ENCODE peak calls at places on chromosomes 1 and 21, in six cellular contexts. R, N, W, X, E and K are unnamed samples.

GRCh38 chr1:89987170-89987819 is 7.6 kb upstream of the ZNF326 start:
- DNase-seq in R (no peak), N (peak; percentile 89), W (no peak), X (peak; percentile 78), E (no peak), K (peak; percentile 79)

GRCh38 chr1:229365574-229365973 is 22.7 kb upstream of the CCSAP start:
- DNase-seq in R (no peak), N (no peak), W (no peak), X (no peak), E (no peak), K (no peak)

GRCh38 chr21:30168086-30168485 is 1.5 kb upstream of the CLDN17 start:
- DNase-seq in R (no peak), N (no peak), W (no peak), X (no peak), E (no peak), K (peak; percentile 56)

GRCh38 chr21:19692231-19692630 is 1288.6 kb upstream of the TMPRSS15 start:
- DNase-seq in R (no peak), N (no peak), W (no peak), X (no peak), E (no peak), K (no peak)

GRCh38 chr1:7052701-7053100 is 267.4 kb downstream of the CAMTA1 start:
- DNase-seq in R (no peak), N (no peak), W (no peak), X (no peak), E (no peak), K (no peak)

GRCh38 chr1:45473302-45473701 is 17.7 kb downstream of the TESK2 start:
- DNase-seq in R (no peak), N (no peak), W (no peak), X (no peak), E (no peak), K (no peak)

GRCh38 chr1:237405912-237406311 is 363.9 kb downstream of the RYR2 start:
- DNase-seq in R (no peak), N (no peak), W (no peak), X (no peak), E (no peak), K (no peak)

GRCh38 chr21:22115746-22116145 is 1117.5 kb downstream of the NCAM2 start:
- DNase-seq in R (no peak), N (no peak), W (no peak), X (no peak), E (no peak), K (no peak)

GRCh38 chr21:41480086-41480690 is 27.8 kb downstream of the TMPRSS2 start:
- DNase-seq in R (peak; percentile 83), N (no peak), W (no peak), X (no peak), E (no peak), K (no peak)

GRCh38 chr1:239446611-239447010 is 60.2 kb downstream of the CHRM3 start:
- DNase-seq in R (no peak), N (no peak), W (no peak), X (no peak), E (no peak), K (no peak)

GRCh38 chr1:182588460-182589396 is at the start of gene RNASEL:
- DNase-seq in R (peak; percentile 84), N (peak; percentile 77), W (peak; percentile 75), X (no peak), E (peak; percentile 68), K (peak; percentile 79)

GRCh38 chr21:29265690-29266479 is 32.8 kb upstream of the BACH1 start:
- DNase-seq in R (no peak), N (no peak), W (no peak), X (no peak), E (no peak), K (peak; percentile 29)

GRCh38 chr1:89800718-89801117 is 20.1 kb upstream of the LRRC8D start:
- DNase-seq in R (no peak), N (no peak), W (no peak), X (no peak), E (no peak), K (no peak)

GRCh38 chr1:208230668-208231529 is 13.3 kb downstream of the PLXNA2 start:
- DNase-seq in R (no peak), N (no peak), W (no peak), X (no peak), E (no peak), K (peak; percentile 71)

GRCh38 chr1:145926706-145927072 is 595 bp downstream of the RBM8A start:
- DNase-seq in R (no peak), N (no peak), W (no peak), X (no peak), E (no peak), K (no peak)

GRCh38 chr1:37250371-37250770 is 216.1 kb upstream of the GRIK3 start:
- DNase-seq in R (no peak), N (no peak), W (no peak), X (no peak), E (no peak), K (no peak)

GRCh38 chr1:19325368-19325957 is 13.3 kb downstream of the SLC66A1 start:
- DNase-seq in R (no peak), N (no peak), W (no peak), X (no peak), E (no peak), K (no peak)

GRCh38 chr1:26450906-26451305 is 18.8 kb downstream of the DHDDS start:
- DNase-seq in R (no peak), N (no peak), W (no peak), X (no peak), E (no peak), K (no peak)

GRCh38 chr1:41917835-41918449 is 780 bp downstream of the HIVEP3 start:
- DNase-seq in R (peak; percentile 58), N (no peak), W (peak; percentile 37), X (no peak), E (peak; percentile 47), K (peak; percentile 41)

GRCh38 chr1:41918450-41919043 is at the start of gene HIVEP3:
- DNase-seq in R (no peak), N (peak; percentile 56), W (no peak), X (no peak), E (no peak), K (no peak)

GRCh38 chr1:41915786-41916571 is 2.7 kb downstream of the HIVEP3 start:
- DNase-seq in R (no peak), N (no peak), W (no peak), X (no peak), E (no peak), K (no peak)

GRCh38 chr1:41919131-41919530 is 409 bp upstream of the HIVEP3 start:
- DNase-seq in R (no peak), N (no peak), W (no peak), X (no peak), E (no peak), K (no peak)

DNA sequence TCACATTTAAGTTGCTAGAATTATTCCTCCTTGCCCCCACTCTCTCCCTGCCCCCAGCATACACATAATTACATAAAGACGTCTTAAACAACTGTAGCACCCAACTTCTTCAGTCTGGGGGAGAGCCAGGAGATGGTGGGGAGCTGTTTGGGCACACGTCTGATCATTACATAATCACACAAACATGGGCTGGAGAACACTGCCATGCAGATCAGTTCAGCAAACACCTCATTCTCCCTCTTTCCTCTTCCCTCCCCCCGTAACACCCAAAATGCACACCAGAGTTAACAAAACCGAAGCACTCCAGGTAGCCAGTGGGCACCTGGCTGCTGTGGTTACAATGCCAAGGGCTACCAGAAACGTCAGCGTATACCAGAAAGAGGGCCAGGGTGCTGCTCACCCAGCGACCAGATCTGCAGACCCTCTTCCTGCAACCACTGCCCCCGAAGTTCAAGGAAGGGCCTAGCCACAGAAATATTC is 1.6 kb downstream of the HIVEP3 start:
- DNase-seq in R (no peak), N (no peak), W (no peak), X (no peak), E (no peak), K (no peak)
- H3K4me3 ChIP-seq in R (no peak overlapping the region), N (no peak overlapping the region), W (peak overlapping the region; percentile 80), X (peak overlapping the region; percentile 44), E (peak overlapping the region; percentile 76), K (no peak overlapping the region)

DNA sequence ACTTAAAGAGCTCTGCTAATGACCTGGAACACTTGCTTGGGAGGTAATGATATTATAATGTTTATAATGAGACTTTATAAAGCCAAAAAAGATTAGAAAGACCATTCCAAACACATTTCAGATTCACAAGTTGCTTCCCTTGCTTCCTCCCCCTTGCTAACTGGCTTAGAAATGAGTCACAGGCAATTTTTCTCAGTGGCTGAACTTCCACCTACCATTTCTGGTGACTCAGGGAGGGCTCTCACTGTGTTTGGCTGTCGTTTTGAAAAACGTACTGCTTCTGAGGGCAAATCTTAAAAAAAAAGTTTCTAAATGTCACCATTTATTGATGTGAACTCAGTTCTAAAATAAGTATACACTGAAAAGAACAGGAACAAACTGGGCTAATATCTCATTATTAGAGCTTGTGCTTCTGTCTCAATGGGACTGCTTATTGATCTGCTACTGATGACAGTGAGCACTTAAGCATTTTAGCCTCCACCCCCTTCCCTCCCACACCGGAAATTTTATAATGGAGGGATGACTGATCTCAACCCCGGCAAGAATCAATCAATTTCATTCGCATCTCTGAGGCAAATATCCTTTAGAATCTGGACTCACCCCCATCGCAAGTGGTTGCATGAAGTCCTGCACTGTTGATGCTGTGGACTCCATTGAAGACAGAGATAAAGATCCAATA is 278.3 kb downstream of the KCTD3 start:
- DNase-seq in R (no peak), N (peak; percentile 71), W (no peak), X (peak; percentile 73), E (no peak), K (peak; percentile 40)
- H3K4me3 ChIP-seq in R (no peak overlapping the region), N (no peak overlapping the region), W (no peak overlapping the region), X (no peak overlapping the region), E (no peak overlapping the region), K (no peak overlapping the region)

GRCh38 chr1:211381481-211382181 is 55.0 kb downstream of the TRAF5 start:
- DNase-seq in R (no peak), N (no peak), W (no peak), X (no peak), E (no peak), K (no peak)

GRCh38 chr1:211379446-211379845 is 52.8 kb downstream of the TRAF5 start:
- DNase-seq in R (no peak), N (no peak), W (no peak), X (no peak), E (no peak), K (no peak)

GRCh38 chr1:211382714-211383480 is 56.3 kb downstream of the TRAF5 start:
- DNase-seq in R (peak; percentile 93), N (peak; percentile 96), W (peak; percentile 94), X (peak; percentile 77), E (peak; percentile 96), K (peak; percentile 89)

GRCh38 chr1:211384524-211384923 is 57.9 kb downstream of the TRAF5 start:
- DNase-seq in R (no peak), N (no peak), W (no peak), X (no peak), E (no peak), K (no peak)

DNA sequence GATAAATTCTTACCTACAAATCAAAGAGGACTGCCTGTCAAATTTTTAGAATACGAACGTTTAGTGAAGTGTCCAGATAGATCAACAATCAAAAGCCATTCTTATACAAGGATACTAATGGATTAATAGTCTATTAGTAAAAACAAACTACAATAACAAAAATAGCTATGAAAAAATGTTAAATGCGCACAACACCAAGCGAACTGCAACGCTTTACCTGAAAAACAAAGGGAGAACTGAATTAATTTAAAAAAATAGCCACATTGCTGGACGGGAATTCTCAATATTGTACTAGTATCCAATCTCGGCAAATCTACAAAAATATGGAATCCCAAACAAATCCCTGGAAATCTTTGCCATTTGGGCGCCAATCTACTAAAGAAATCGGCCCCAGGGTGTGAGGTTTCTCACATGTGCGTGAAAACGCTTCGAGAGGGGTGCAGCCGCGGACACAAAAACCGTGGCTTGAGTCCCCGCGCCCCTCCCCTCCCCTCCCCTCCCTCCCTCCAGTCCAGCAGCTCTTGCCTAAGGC is 55.6 kb downstream of the TRAF5 start:
- DNase-seq in R (no peak), N (no peak), W (no peak), X (no peak), E (no peak), K (no peak)
- H3K4me3 ChIP-seq in R (peak overlapping the region; percentile 48), N (peak overlapping the region; percentile 72), W (peak overlapping the region; percentile 74), X (peak overlapping the region; percentile 63), E (peak overlapping the region; percentile 85), K (peak overlapping the region; percentile 85)

GRCh38 chr1:64540265-64540791 is 70.4 kb downstream of the CACHD1 start:
- DNase-seq in R (no peak), N (peak; percentile 42), W (no peak), X (no peak), E (no peak), K (peak; percentile 50)
- H3K4me3 ChIP-seq in R (no peak overlapping the region), N (peak overlapping the region; percentile 19), W (peak overlapping the region; percentile 35), X (peak overlapping the region; percentile 3), E (peak overlapping the region; percentile 45), K (no peak overlapping the region)